ENCODE peak calls at places on chromosomes 6 and 20, in six cellular contexts. K is fibroblast of pulmonary artery, R is lower leg skin, A is A549, N is kidney, G is heart right ventricle. T is an unnamed sample.

GRCh38 chr6:158718431-158719126 is 68.7 kb downstream of the SYTL3 start:
- DNase-seq in K (peak; percentile 43), G (no peak), R (peak; percentile 61), A (peak; percentile 40), N (no peak), T (peak; percentile 20)

GRCh38 chr6:132270745-132271414 is 130.4 kb downstream of the MOXD1 start:
- DNase-seq in K (no peak), G (no peak), N (no peak), A (no peak), R (no peak), T (no peak)

GRCh38 chr6:124054034-124054433 is 250.4 kb downstream of the NKAIN2 start:
- DNase-seq in A (no peak), G (no peak), R (no peak), N (no peak), K (no peak), T (no peak)

GRCh38 chr20:10919549-10920140 is 245.8 kb upstream of the JAG1 start:
- DNase-seq in R (peak; percentile 87), G (peak; percentile 31), N (no peak), A (no peak), K (peak; percentile 39), T (peak; percentile 91)

GRCh38 chr6:29834564-29835436 is 7.2 kb downstream of the HLA-G start:
- DNase-seq in A (no peak), R (peak; percentile 84), G (peak; percentile 40), N (no peak), K (peak; percentile 20), T (peak; percentile 30)

GRCh38 chr6:113630365-113630737 is 226.8 kb upstream of the MARCKS start:
- DNase-seq in R (no peak), N (no peak), A (no peak), K (peak; percentile 88), G (no peak), T (peak; percentile 86)

GRCh38 chr6:158002249-158002950 is 20.7 kb downstream of the SYNJ2 start:
- DNase-seq in N (no peak), A (no peak), R (no peak), G (no peak), K (no peak), T (no peak)

GRCh38 chr20:58691773-58692578 is 624 bp upstream of the NPEPL1 start:
- DNase-seq in G (peak; percentile 53), R (peak; percentile 93), A (no peak), N (peak; percentile 80), K (peak; percentile 67), T (peak; percentile 45)

GRCh38 chr6:55643868-55644267 is 64.9 kb upstream of the HMGCLL1 start:
- DNase-seq in R (no peak), K (peak; percentile 8), N (no peak), A (no peak), G (no peak), T (peak; percentile 18)

GRCh38 chr6:168576388-168576787 is 135.4 kb downstream of the SMOC2 start:
- DNase-seq in N (no peak), G (no peak), A (no peak), R (no peak), K (no peak), T (no peak)

GRCh38 chr20:50172347-50173013 is 18.1 kb upstream of the CEBPB start:
- DNase-seq in N (peak; percentile 94), G (peak; percentile 93), R (peak; percentile 96), A (peak; percentile 95), K (peak; percentile 81), T (peak; percentile 54)

GRCh38 chr20:58693226-58694006 is 816 bp downstream of the NPEPL1 start:
- DNase-seq in R (peak; percentile 86), A (peak; percentile 6), N (peak; percentile 80), G (peak; percentile 41), K (no peak), T (no peak)

GRCh38 chr6:156906451-156906850 is 129.3 kb downstream of the ARID1B start:
- DNase-seq in R (no peak), N (no peak), K (no peak), G (no peak), A (no peak), T (no peak)

GRCh38 chr20:62700261-62700925 is 8.2 kb upstream of the NTSR1 start:
- DNase-seq in R (no peak), G (peak; percentile 2), N (no peak), A (no peak), K (no peak), T (no peak)

GRCh38 chr6:16206595-16207037 is 31.8 kb upstream of the GMPR start:
- DNase-seq in K (peak; percentile 87), A (peak; percentile 49), R (no peak), G (no peak), N (no peak), T (peak; percentile 87)

GRCh38 chr6:65182681-65183080 is 524.3 kb downstream of the EYS start:
- DNase-seq in K (peak; percentile 38), G (no peak), N (no peak), A (no peak), R (no peak), T (no peak)

GRCh38 chr6:119060255-119060907 is 18.1 kb downstream of the FAM184A start:
- DNase-seq in R (no peak), N (no peak), K (no peak), G (no peak), A (no peak), T (no peak)

GRCh38 chr6:72212686-72213085 is 326.3 kb downstream of the RIMS1 start:
- DNase-seq in A (no peak), G (no peak), R (no peak), N (no peak), K (no peak), T (no peak)

GRCh38 chr6:146028250-146028789 is 542 bp upstream of the GRM1 start:
- DNase-seq in G (peak; percentile 70), N (peak; percentile 75), A (peak; percentile 12), K (peak; percentile 67), R (peak; percentile 82), T (peak; percentile 56)

GRCh38 chr20:4076671-4077070 is 61.3 kb upstream of the RNF24 start:
- DNase-seq in A (no peak), G (no peak), K (peak; percentile 93), N (no peak), R (no peak), T (peak; percentile 98)

GRCh38 chr6:21885532-21886089 is 292.1 kb downstream of the SOX4 start:
- DNase-seq in A (peak; percentile 15), N (no peak), K (peak; percentile 84), R (no peak), G (peak; percentile 16), T (peak; percentile 93)

GRCh38 chr6:141561154-141561553 is 571.6 kb upstream of the GJE1 start:
- DNase-seq in K (no peak), A (no peak), N (no peak), R (no peak), G (no peak), T (no peak)

GRCh38 chr20:50561379-50562078 is 51.3 kb downstream of the PTPN1 start:
- DNase-seq in K (peak; percentile 94), R (no peak), N (no peak), G (no peak), A (peak; percentile 75), T (peak; percentile 94)

GRCh38 chr20:63121749-63122405 is 94.1 kb downstream of the YTHDF1 start:
- DNase-seq in R (no peak), N (no peak), K (no peak), G (peak; percentile 2), A (no peak), T (no peak)

GRCh38 chr20:53966774-53967398 is 103.5 kb downstream of the BCAS1 start:
- DNase-seq in K (no peak), N (no peak), R (no peak), A (no peak), G (no peak), T (no peak)

GRCh38 chr20:8933391-8933807 is 135.5 kb upstream of the PLCB4 start:
- DNase-seq in G (no peak), K (no peak), A (no peak), R (no peak), N (no peak), T (peak; percentile 11)

GRCh38 chr6:112044856-112045255 is 9.0 kb upstream of the CCN6 start:
- DNase-seq in K (peak; percentile 90), R (no peak), G (no peak), N (no peak), A (no peak), T (peak; percentile 98)

DNA sequence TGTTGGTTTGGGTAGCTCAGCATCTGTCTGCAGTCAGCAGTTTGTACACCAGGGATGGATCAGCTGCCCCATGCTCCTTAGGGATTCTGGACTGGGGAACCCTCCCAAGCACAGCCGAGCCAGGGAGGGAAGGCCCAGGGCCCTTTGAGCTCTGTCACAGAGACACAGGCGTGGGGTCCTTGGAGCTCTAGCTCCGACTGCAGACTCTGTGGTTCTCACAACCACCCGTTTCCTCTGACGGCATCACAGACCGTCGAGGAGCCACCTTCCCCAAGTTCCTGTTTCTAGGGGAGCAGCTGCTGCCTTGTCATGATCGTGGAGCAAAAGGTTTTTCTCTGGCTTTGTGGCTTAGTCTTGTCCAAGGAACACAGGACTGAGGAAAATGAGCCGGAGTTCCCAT is at the start of gene SLA2:
- DNase-seq in A (no peak), G (no peak), K (no peak), R (peak; percentile 79), N (no peak), T (no peak)
- H3K4me3 ChIP-seq in A (no peak within 1 kb of the TSS), G (no peak within 1 kb of the TSS), K (no peak within 1 kb of the TSS), R (no peak within 1 kb of the TSS), N (no peak within 1 kb of the TSS), T (no peak within 1 kb of the TSS)

GRCh38 chr20:19047040-19047950 is 165.1 kb upstream of the SLC24A3 start:
- DNase-seq in G (peak; percentile 34), A (no peak), N (no peak), K (no peak), R (peak; percentile 94), T (no peak)
- TF ChIP-seq CTCF in G (no peak), A (no peak), N (no peak), K (no peak), R (no peak), T (no peak)

DNA sequence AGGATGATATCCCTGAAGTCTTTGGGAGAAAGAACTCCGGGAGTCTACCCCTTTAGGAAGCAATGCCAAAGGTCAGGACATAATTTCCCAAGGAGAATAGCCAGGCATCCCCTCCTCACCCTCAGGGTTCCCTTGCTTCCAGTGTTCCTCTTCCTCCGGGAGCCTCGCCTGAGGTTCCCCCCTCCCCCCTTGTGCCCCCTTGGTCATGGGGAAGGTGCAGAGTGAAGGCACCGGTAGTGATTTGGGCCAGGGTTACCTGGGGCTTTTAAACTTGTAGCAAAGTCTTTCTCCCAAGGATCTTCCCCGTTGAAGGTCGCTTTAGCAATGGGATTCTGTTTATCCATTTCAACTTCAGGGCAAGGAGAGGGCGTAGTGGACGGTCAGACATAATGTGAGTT is 1.2 kb downstream of the ISM1 start:
- DNase-seq in R (no peak), N (no peak), G (no peak), K (no peak), A (no peak), T (no peak)
- H3K4me3 ChIP-seq in R (peak overlapping the region; percentile 58), N (no peak overlapping the region), G (peak overlapping the region; percentile 50), K (no peak overlapping the region), A (peak overlapping the region; percentile 86), T (no peak overlapping the region)

GRCh38 chr6:44561062-44561591 is 173.6 kb downstream of the CDC5L start:
- DNase-seq in K (no peak), G (no peak), A (no peak), N (no peak), R (no peak), T (no peak)

GRCh38 chr6:44558315-44559227 is 171.1 kb downstream of the CDC5L start:
- DNase-seq in A (no peak), G (no peak), N (no peak), K (peak; percentile 44), R (no peak), T (peak; percentile 47)

GRCh38 chr6:44561832-44562496 is 174.5 kb downstream of the CDC5L start:
- DNase-seq in G (no peak), R (no peak), A (no peak), N (no peak), K (no peak), T (no peak)

GRCh38 chr6:44560458-44561061 is 173.1 kb downstream of the CDC5L start:
- DNase-seq in R (no peak), G (no peak), N (no peak), K (no peak), A (no peak), T (no peak)

GRCh38 chr6:44559486-44560270 is 172.2 kb downstream of the CDC5L start:
- DNase-seq in G (no peak), R (no peak), A (no peak), N (no peak), K (no peak), T (no peak)
- TF ChIP-seq CTCF in G (no peak), R (no peak), A (no peak), N (no peak), K (no peak), T (no peak)

T was measured in fibroblast of the aortic adventitia.